ENCODE peak calls at places on chromosomes 2 and 18, in six cellular contexts. B is H7; D is T-helper 2 cell; C is glutamatergic neuron; E is T-helper 9 cell; P is naive thymus-derived CD8-positive, alpha-beta T cell. K is an unnamed sample.

GRCh38 chr2:240138275-240138984 is 2.0 kb downstream of the OTOS start:
- DNase-seq in D (no peak), E (no peak), C (no peak), P (no peak), B (peak; percentile 25), K (no peak)

GRCh38 chr18:79904357-79905147 is 46.9 kb downstream of the SLC66A2 start:
- DNase-seq in P (no peak), C (no peak), E (no peak), B (peak; percentile 52), D (no peak), K (peak; percentile 43)

GRCh38 chr2:151063271-151063670 is 198.4 kb downstream of the RBM43 start:
- DNase-seq in B (no peak), P (no peak), E (no peak), D (no peak), C (no peak), K (no peak)

GRCh38 chr2:144237108-144237507 is 282.8 kb downstream of the ZEB2 start:
- DNase-seq in P (no peak), C (no peak), E (no peak), B (no peak), D (no peak), K (no peak)

GRCh38 chr2:144948205-144948855 is 428.4 kb upstream of the ZEB2 start:
- DNase-seq in B (no peak), D (no peak), C (no peak), E (no peak), P (no peak), K (no peak)

GRCh38 chr2:117571590-117572349 is 242.7 kb upstream of the DDX18 start:
- DNase-seq in P (no peak), B (no peak), D (no peak), E (no peak), C (no peak), K (no peak)

GRCh38 chr2:269356-270030 is 4.7 kb downstream of the ACP1 start:
- DNase-seq in B (no peak), C (no peak), D (no peak), E (no peak), P (no peak), K (no peak)

GRCh38 chr2:157359628-157360027 is 34.0 kb upstream of the ERMN start:
- DNase-seq in C (no peak), E (no peak), P (no peak), B (no peak), D (no peak), K (no peak)

GRCh38 chr2:72274284-72274869 is 126.7 kb upstream of the CYP26B1 start:
- DNase-seq in D (no peak), C (no peak), P (no peak), E (no peak), B (no peak), K (no peak)

GRCh38 chr2:8134105-8134903 is 547.6 kb upstream of the ID2 start:
- DNase-seq in B (no peak), C (no peak), P (no peak), E (no peak), D (no peak), K (no peak)

GRCh38 chr2:136242687-136243277 is 124.8 kb upstream of the CXCR4 start:
- DNase-seq in C (no peak), B (no peak), P (no peak), D (no peak), E (peak; percentile 18), K (no peak)

GRCh38 chr18:37812961-37813360 is 247.4 kb upstream of the CELF4 start:
- DNase-seq in B (no peak), E (no peak), P (no peak), C (no peak), D (no peak), K (no peak)

GRCh38 chr2:107588960-107589542 is 237.6 kb upstream of the RGPD4 start:
- DNase-seq in C (no peak), E (no peak), B (no peak), P (no peak), D (no peak), K (no peak)

GRCh38 chr18:40355701-40356100 is 1599.3 kb upstream of the PIK3C3 start:
- DNase-seq in E (no peak), P (no peak), B (no peak), C (no peak), D (no peak), K (no peak)